ENCODE peak calls at places on chromosome 6, in nine cellular contexts. G is AG10803; B is osteoblast; C is cardiac muscle cell; W is bronchial epithelial cell; O is fibroblast of pulmonary artery; M is transverse colon; R is psoas muscle; F is CD4-positive, CD25-positive, alpha-beta regulatory T cell. E is an unnamed sample.
A peak's percentile ranks its signal among the peaks of the same experiment; 100 is the strongest.

GRCh38 chr6:35730745-35731413 is 6.0 kb upstream of the ARMC12 start:
- DNase-seq in G (no peak), B (peak; percentile 79), C (no peak), W (no peak), O (peak; percentile 35), M (no peak), R (no peak), F (no peak), E (no peak)

GRCh38 chr6:21341910-21342309 is 251.6 kb upstream of the SOX4 start:
- DNase-seq in G (no peak), B (no peak), C (no peak), W (no peak), O (no peak), M (no peak), R (no peak), F (no peak), E (no peak)

GRCh38 chr6:32761548-32761947 is 1.8 kb downstream of the HLA-DQB2 start:
- DNase-seq in G (no peak), B (no peak), C (no peak), W (no peak), O (no peak), M (no peak), R (no peak), F (no peak), E (no peak)

GRCh38 chr6:31620586-31621319 is at the start of gene PRRC2A:
- DNase-seq in G (no peak), B (peak; percentile 98), C (no peak), W (no peak), O (peak; percentile 61), M (peak; percentile 96), R (no peak), F (no peak), E (peak; percentile 99)

GRCh38 chr6:108958900-108959770 is 110.9 kb downstream of the ARMC2 start:
- DNase-seq in G (no peak), B (no peak), C (no peak), W (no peak), O (no peak), M (no peak), R (no peak), F (no peak), E (no peak)

GRCh38 chr6:45540375-45540920 is 162.7 kb upstream of the SUPT3H start:
- DNase-seq in G (no peak), B (no peak), C (no peak), W (no peak), O (no peak), M (no peak), R (no peak), F (no peak), E (no peak)

GRCh38 chr6:159203304-159204005 is 34.3 kb downstream of the FNDC1 start:
- DNase-seq in G (peak; percentile 98), B (peak; percentile 83), C (peak; percentile 95), W (peak; percentile 22), O (peak; percentile 95), M (no peak), R (peak; percentile 51), F (no peak), E (no peak)

GRCh38 chr6:24401458-24401857 is 1.3 kb upstream of the MRS2 start:
- DNase-seq in G (no peak), B (peak; percentile 46), C (no peak), W (no peak), O (no peak), M (no peak), R (no peak), F (no peak), E (no peak)

GRCh38 chr6:10140121-10140520 is 274.8 kb downstream of the TFAP2A start:
- DNase-seq in G (no peak), B (no peak), C (no peak), W (peak; percentile 83), O (no peak), M (no peak), R (no peak), F (no peak), E (no peak)
- H3K4me3 ChIP-seq in G (no peak overlapping the region), B (no peak overlapping the region), C (no peak overlapping the region), W (no peak overlapping the region), O (no peak overlapping the region), M (no peak overlapping the region), R (no peak overlapping the region), F (no peak overlapping the region), E (no peak overlapping the region)

GRCh38 chr6:90039911-90040310 is 145.6 kb downstream of the GJA10 start:
- DNase-seq in G (peak; percentile 77), B (no peak), C (no peak), W (no peak), O (no peak), M (no peak), R (no peak), F (no peak), E (no peak)
- H3K4me3 ChIP-seq in G (no peak overlapping the region), B (no peak overlapping the region), C (no peak overlapping the region), W (no peak overlapping the region), O (no peak overlapping the region), M (no peak overlapping the region), R (no peak overlapping the region), F (no peak overlapping the region), E (no peak overlapping the region)

GRCh38 chr6:2931970-2932748 is 29.1 kb upstream of the SERPINB9 start:
- DNase-seq in G (peak; percentile 53), B (peak; percentile 98), C (peak; percentile 73), W (peak; percentile 74), O (peak; percentile 76), M (peak; percentile 91), R (peak; percentile 79), F (peak; percentile 83), E (peak; percentile 89)
- H3K4me3 ChIP-seq in G (no peak overlapping the region), B (no peak overlapping the region), C (no peak overlapping the region), W (no peak overlapping the region), O (no peak overlapping the region), M (no peak overlapping the region), R (peak overlapping the region; percentile 47), F (no peak overlapping the region), E (no peak overlapping the region)

DNA sequence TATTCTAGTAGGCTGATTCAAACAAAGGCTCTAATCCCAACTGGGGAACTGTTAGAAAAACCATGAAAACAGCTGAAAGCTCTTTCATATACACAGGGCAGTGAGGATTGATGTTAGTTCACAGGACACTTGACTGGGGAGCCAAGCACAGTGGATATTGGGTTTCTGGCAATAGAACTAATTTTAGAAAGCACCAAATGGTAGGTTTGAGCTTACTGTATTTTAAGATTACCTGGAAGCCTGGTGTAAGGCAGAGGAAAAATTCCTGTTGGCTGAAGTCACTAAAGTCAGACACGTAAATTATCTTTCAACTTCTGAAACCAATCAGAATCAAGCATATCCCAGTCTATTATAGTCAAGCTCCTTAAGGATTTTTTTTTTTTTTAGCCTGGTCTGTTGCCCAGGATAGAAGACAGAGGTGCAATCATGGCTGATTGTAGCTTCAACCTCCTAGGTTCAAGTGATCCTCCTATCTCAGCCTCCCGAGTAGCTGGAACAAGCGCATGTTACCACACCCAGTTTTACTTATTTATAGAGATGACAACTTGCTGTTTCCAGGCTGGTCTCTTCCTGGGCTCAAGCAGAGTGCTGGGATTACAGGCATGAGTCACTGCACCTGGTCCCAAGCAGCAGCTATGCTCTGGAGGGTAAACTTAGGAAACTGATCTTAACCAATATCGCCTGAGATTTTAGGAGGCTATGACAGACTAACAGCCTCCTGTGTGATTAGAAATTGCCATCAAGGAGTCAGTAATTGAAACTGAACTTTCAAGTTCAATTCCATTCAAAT is 32.5 kb upstream of the SYNCRIP start:
- DNase-seq in G (peak; percentile 38), B (peak; percentile 76), C (peak; percentile 54), W (peak; percentile 84), O (peak; percentile 62), M (peak; percentile 23), R (peak; percentile 34), F (no peak), E (no peak)
- H3K4me3 ChIP-seq in G (peak overlapping the region; percentile 81), B (peak overlapping the region; percentile 87), C (peak overlapping the region; percentile 91), W (no peak overlapping the region), O (peak overlapping the region; percentile 92), M (no peak overlapping the region), R (peak overlapping the region; percentile 94), F (peak overlapping the region; percentile 100), E (no peak overlapping the region)

GRCh38 chr6:157033428-157034140 is 256.4 kb downstream of the ARID1B start:
- DNase-seq in G (no peak), B (no peak), C (peak; percentile 22), W (no peak), O (peak; percentile 19), M (no peak), R (no peak), F (no peak), E (no peak)
- H3K4me3 ChIP-seq in G (peak overlapping the region; percentile 64), B (peak overlapping the region; percentile 74), C (no peak overlapping the region), W (peak overlapping the region; percentile 34), O (peak overlapping the region; percentile 60), M (no peak overlapping the region), R (peak overlapping the region; percentile 56), F (peak overlapping the region; percentile 89), E (no peak overlapping the region)

DNA sequence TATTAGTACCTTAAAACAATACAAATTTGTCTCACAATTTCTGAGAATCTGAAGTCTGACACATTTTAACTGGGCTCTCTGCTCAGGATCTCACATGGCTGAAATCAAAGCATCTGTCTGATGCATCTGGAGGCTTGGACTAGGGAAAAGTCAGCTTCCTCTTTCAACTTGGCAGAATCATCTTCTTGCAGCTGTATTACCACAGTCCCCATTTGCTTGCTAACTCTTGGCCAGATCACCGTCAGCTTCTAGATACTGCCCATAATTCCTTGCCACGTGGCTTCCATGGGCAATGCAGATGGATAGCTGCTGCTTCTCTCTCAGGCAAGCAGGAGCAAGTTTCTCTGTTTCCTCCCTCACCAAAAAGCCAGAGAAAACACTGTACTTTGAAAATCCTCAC is 1106.4 kb upstream of the CITED2 start:
- DNase-seq in G (peak; percentile 91), B (no peak), C (peak; percentile 70), W (peak; percentile 6), O (peak; percentile 61), M (no peak), R (peak; percentile 13), F (no peak), E (no peak)
- H3K4me3 ChIP-seq in G (no peak overlapping the region), B (no peak overlapping the region), C (no peak overlapping the region), W (no peak overlapping the region), O (no peak overlapping the region), M (no peak overlapping the region), R (no peak overlapping the region), F (no peak overlapping the region), E (no peak overlapping the region)

GRCh38 chr6:106360989-106361430 is 493 bp downstream of the CRYBG1 start:
- DNase-seq in G (no peak), B (peak; percentile 59), C (no peak), W (peak; percentile 48), O (no peak), M (peak; percentile 37), R (peak; percentile 12), F (no peak), E (peak; percentile 77)
- H3K4me3 ChIP-seq in G (peak overlapping the region; percentile 33), B (peak overlapping the region; percentile 65), C (peak overlapping the region; percentile 24), W (peak overlapping the region; percentile 98), O (peak overlapping the region; percentile 39), M (peak overlapping the region; percentile 62), R (peak overlapping the region; percentile 61), F (no peak overlapping the region), E (peak overlapping the region; percentile 67)

GRCh38 chr6:79669766-79670165 is 38.6 kb downstream of the SH3BGRL2 start:
- DNase-seq in G (no peak), B (no peak), C (no peak), W (no peak), O (no peak), M (no peak), R (no peak), F (no peak), E (no peak)
- H3K4me3 ChIP-seq in G (no peak overlapping the region), B (no peak overlapping the region), C (no peak overlapping the region), W (no peak overlapping the region), O (no peak overlapping the region), M (no peak overlapping the region), R (no peak overlapping the region), F (no peak overlapping the region), E (no peak overlapping the region)

E was measured in H7.